ENCODE peak calls at places on chromosomes 12 and 14, in ten cellular contexts. C is OCI-LY7, T is lower lobe of right lung, V is AG04450, D is psoas muscle, U is IMR-90, K is esophagus squamous epithelium, L is uterus, Q is sigmoid colon, R is heart left ventricle. N is an unnamed sample.

GRCh38 chr12:122917508-122918227 is 21.7 kb upstream of the VPS37B start:
- DNase-seq in C (no peak), T (peak), V (no peak), D (peak), U (peak), K (no peak), L (no peak), Q (peak), R (peak), N (peak)

GRCh38 chr12:50057896-50058670 is 687 bp downstream of the ASIC1 start:
- DNase-seq in C (no peak), T (peak), V (no peak), D (no peak), U (no peak), K (no peak), L (no peak), Q (no peak), R (no peak), N (no peak)

GRCh38 chr12:74747305-74747704 is 209.7 kb downstream of the ATXN7L3B start:
- DNase-seq in C (no peak), T (no peak), V (no peak), D (no peak), U (peak), K (no peak), L (no peak), Q (no peak), R (no peak), N (no peak)

GRCh38 chr14:92605274-92605940 is 91.8 kb downstream of the RIN3 start:
- DNase-seq in C (no peak), T (no peak), V (no peak), D (no peak), U (no peak), K (no peak), L (no peak), Q (no peak), R (no peak), N (no peak)

GRCh38 chr12:109277899-109278762 is 31.0 kb downstream of the FOXN4 start:
- DNase-seq in C (no peak), T (no peak), V (peak), D (peak), U (peak), K (no peak), L (peak), Q (no peak), R (no peak), N (peak)

GRCh38 chr12:123696209-123696608 is 15.9 kb upstream of the ATP6V0A2 start:
- DNase-seq in C (no peak), T (no peak), V (no peak), D (no peak), U (no peak), K (no peak), L (no peak), Q (no peak), R (no peak), N (no peak)

GRCh38 chr12:99911076-99911475 is 73.7 kb downstream of the ANKS1B start:
- DNase-seq in C (no peak), T (no peak), V (peak), D (no peak), U (peak), K (no peak), L (peak), Q (peak), R (no peak), N (peak)

GRCh38 chr14:59116984-59117415 is 71.5 kb upstream of the DAAM1 start:
- DNase-seq in C (peak), T (no peak), V (no peak), D (no peak), U (peak), K (no peak), L (no peak), Q (no peak), R (no peak), N (peak)

GRCh38 chr14:51619551-51619950 is 32.2 kb upstream of the FRMD6 start:
- DNase-seq in C (no peak), T (no peak), V (peak), D (no peak), U (peak), K (no peak), L (no peak), Q (no peak), R (no peak), N (no peak)

GRCh38 chr14:24861083-24861630 is 188.8 kb downstream of the STXBP6 start:
- DNase-seq in C (no peak), T (no peak), V (no peak), D (no peak), U (peak), K (no peak), L (no peak), Q (no peak), R (no peak), N (peak)

GRCh38 chr12:49556391-49557186 is 11.4 kb downstream of the MCRS1 start:
- DNase-seq in C (no peak), T (peak), V (no peak), D (no peak), U (no peak), K (no peak), L (no peak), Q (no peak), R (no peak), N (no peak)

GRCh38 chr14:38505221-38506095 is 249.6 kb upstream of the CLEC14A start:
- DNase-seq in C (no peak), T (no peak), V (peak), D (no peak), U (peak), K (no peak), L (no peak), Q (no peak), R (no peak), N (no peak)

GRCh38 chr12:57765003-57765697 is 1.7 kb downstream of the CYP27B1 start:
- DNase-seq in C (no peak), T (peak), V (no peak), D (peak), U (peak), K (no peak), L (no peak), Q (no peak), R (no peak), N (peak)

GRCh38 chr12:131860472-131861260 is 32.5 kb downstream of the MMP17 start:
- DNase-seq in C (no peak), T (peak), V (no peak), D (peak), U (peak), K (no peak), L (no peak), Q (no peak), R (no peak), N (peak)

GRCh38 chr12:108802666-108803036 is 54.7 kb downstream of the SSH1 start:
- DNase-seq in C (no peak), T (no peak), V (no peak), D (no peak), U (peak), K (no peak), L (no peak), Q (no peak), R (no peak), N (no peak)

GRCh38 chr14:69904246-69904645 is 25.0 kb downstream of the SMOC1 start:
- DNase-seq in C (no peak), T (no peak), V (no peak), D (no peak), U (no peak), K (no peak), L (no peak), Q (no peak), R (no peak), N (no peak)

GRCh38 chr14:31843361-31844091 is 233.6 kb upstream of the ARHGAP5 start:
- DNase-seq in C (no peak), T (no peak), V (no peak), D (no peak), U (peak), K (no peak), L (no peak), Q (no peak), R (no peak), N (no peak)

GRCh38 chr12:85237320-85237719 is 42.7 kb upstream of the ALX1 start:
- DNase-seq in C (no peak), T (no peak), V (no peak), D (no peak), U (no peak), K (no peak), L (no peak), Q (no peak), R (no peak), N (no peak)

GRCh38 chr12:56221233-56221756 is 427 bp downstream of the RNF41 start:
- DNase-seq in C (no peak), T (peak), V (peak), D (peak), U (peak), K (no peak), L (peak), Q (peak), R (peak), N (peak)

GRCh38 chr14:100065161-100065871 is at the start of gene EVL:
- DNase-seq in C (peak), T (peak), V (no peak), D (no peak), U (no peak), K (no peak), L (no peak), Q (no peak), R (peak), N (no peak)

GRCh38 chr14:76761849-76762616 is 765 bp downstream of the VASH1 start:
- DNase-seq in C (no peak), T (no peak), V (no peak), D (no peak), U (no peak), K (no peak), L (no peak), Q (no peak), R (no peak), N (no peak)
- H3K27ac ChIP-seq in C (no peak), T (peak), V (no peak), D (peak), U (peak), K (peak), L (peak), Q (peak), R (peak), N (peak)

GRCh38 chr12:92145731-92146496 is at the start of gene BTG1:
- DNase-seq in C (peak), T (peak), V (peak), D (peak), U (peak), K (peak), L (peak), Q (peak), R (peak), N (peak)
- TF ChIP-seq CTCF in C (no peak), T (no peak), V (no peak), D (no peak), U (peak), K (no peak), L (peak), Q (no peak), R (peak), N (no peak)

DNA sequence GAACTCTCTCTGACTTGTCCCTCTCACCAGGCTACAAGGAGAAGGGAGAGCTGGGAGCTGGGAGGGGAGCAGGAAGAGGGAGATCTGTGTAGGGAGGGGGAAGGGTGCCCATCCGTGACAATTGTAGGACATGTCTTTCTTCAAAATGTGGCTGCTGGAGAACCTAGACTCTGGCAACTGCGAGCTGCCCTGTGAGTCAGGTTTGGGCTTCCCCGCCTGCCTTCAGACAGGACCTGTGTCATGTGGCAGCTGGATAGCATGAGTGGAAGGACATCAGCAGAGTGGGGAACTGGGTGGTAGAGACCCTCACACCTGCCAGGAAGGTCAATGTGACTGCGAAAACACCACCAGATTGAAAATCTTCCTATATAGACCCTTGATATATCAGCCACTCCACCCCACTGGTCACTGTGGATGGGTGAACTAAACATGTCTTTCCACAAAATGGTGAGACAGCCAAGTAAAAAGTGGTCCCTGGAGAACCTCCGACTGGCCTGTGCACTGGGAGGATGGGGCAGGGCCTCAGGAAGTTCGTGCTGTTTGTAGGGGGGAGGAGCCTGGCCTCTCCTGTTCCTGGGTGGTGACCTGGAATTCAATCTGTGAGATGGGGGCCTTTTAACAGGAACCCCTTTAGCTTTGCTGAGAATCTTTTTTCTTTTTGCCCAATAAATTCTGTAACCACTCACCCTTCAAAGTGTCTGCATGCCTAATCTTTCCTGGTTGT is 62.2 kb upstream of the CAPRIN2 start:
- DNase-seq in C (no peak), T (no peak), V (no peak), D (no peak), U (no peak), K (no peak), L (no peak), Q (no peak), R (no peak), N (no peak)
- H3K27ac ChIP-seq in C (no peak), T (no peak), V (no peak), D (no peak), U (no peak), K (no peak), L (no peak), Q (no peak), R (no peak), N (no peak)

GRCh38 chr14:42911642-42912041 is 1305.0 kb downstream of the LRFN5 start:
- DNase-seq in C (no peak), T (no peak), V (no peak), D (no peak), U (peak), K (no peak), L (no peak), Q (no peak), R (no peak), N (no peak)
- TF ChIP-seq CTCF in C (peak), T (no peak), V (peak), D (peak), U (no peak), K (no peak), L (no peak), Q (no peak), R (no peak), N (no peak)

DNA sequence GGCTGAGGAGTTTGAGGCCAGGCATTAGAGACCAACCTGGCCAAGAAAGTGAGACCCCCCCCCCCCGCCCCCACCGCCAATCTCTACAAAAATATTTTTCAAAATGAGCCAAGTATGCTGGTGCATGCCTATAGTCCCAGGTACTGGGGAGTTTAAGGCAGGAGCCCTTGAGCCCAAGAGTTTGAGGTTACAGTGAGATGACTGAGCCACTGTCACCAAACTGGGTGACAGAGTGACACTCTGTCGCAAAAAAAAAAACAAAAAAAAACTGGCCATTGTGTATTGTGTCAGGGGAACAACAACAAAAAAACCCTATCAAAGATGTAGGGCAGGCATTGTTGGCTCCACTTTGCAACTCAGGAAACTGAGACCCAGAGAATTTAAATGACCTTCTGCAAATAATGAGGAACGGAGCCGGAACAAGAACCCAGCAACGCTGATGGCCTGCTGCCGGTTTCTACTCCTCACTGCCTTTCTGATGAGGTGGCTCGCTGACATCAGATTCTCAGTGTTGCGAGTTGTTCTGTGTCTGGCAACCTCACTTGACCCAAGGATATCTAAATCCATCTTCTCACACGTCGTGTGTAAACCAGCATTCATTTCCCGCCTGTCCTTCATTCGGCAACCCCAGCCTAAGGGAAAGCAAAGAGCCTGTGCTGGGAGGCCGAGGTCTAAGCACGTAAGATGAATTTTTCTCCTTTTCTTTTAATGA is 195.2 kb upstream of the CRY1 start:
- DNase-seq in C (no peak), T (no peak), V (no peak), D (no peak), U (no peak), K (no peak), L (no peak), Q (no peak), R (no peak), N (no peak)
- H3K27ac ChIP-seq in C (no peak), T (no peak), V (no peak), D (no peak), U (no peak), K (no peak), L (no peak), Q (no peak), R (no peak), N (no peak)